ENCODE peak calls at places on chromosomes 2 and 18, in seven cellular contexts. A is HFFc6; D is G401; K is activated T-helper 1 cell treated with Interleukin-2 at 50 U/mL for 16 hours; I is A549; H is activated effector memory CD4-positive, alpha-beta T cell treated with Interleukin-2 at 50 U/mL for 16 hours; Y is NCI-H460. P is an unnamed sample.

GRCh38 chr2:61247204-61247812 is 85.3 kb downstream of the C2orf74 start:
- DNase-seq in H (no peak), I (no peak), K (no peak), A (peak; percentile 75), Y (no peak), D (no peak), P (peak; percentile 72)

GRCh38 chr2:240635116-240635997 is 10.1 kb downstream of the GPR35 start:
- DNase-seq in H (no peak), D (no peak), I (no peak), K (no peak), Y (no peak), A (no peak), P (no peak)

GRCh38 chr2:165961818-165962217 is 8.2 kb upstream of the TTC21B start:
- DNase-seq in Y (no peak), A (no peak), I (no peak), H (no peak), D (no peak), K (no peak), P (no peak)

GRCh38 chr2:641501-642430 is 35.4 kb downstream of the TMEM18 start:
- DNase-seq in K (no peak), H (no peak), Y (no peak), I (no peak), A (no peak), D (no peak), P (no peak)

GRCh38 chr18:63177822-63178525 is 141.6 kb downstream of the BCL2 start:
- DNase-seq in A (no peak), K (no peak), H (no peak), D (no peak), I (no peak), Y (no peak), P (no peak)

GRCh38 chr18:46213295-46213694 is 109.1 kb downstream of the HAUS1 start:
- DNase-seq in K (no peak), I (peak; percentile 14), D (no peak), A (no peak), H (no peak), Y (peak; percentile 15), P (no peak)

GRCh38 chr2:16031848-16032159 is 91.5 kb downstream of the MYCN start:
- DNase-seq in D (no peak), A (no peak), Y (no peak), K (no peak), H (no peak), I (no peak), P (no peak)

GRCh38 chr2:207133862-207134519 is 31.8 kb downstream of the KLF7 start:
- DNase-seq in D (no peak), I (peak; percentile 39), Y (no peak), H (no peak), K (no peak), A (peak; percentile 80), P (peak; percentile 96)

GRCh38 chr2:134815741-134816140 is 22.7 kb upstream of the ACMSD start:
- DNase-seq in K (no peak), H (no peak), I (no peak), D (no peak), A (no peak), Y (no peak), P (no peak)

GRCh38 chr18:59994357-59994756 is 94.6 kb downstream of the PMAIP1 start:
- DNase-seq in K (no peak), A (no peak), D (no peak), H (no peak), Y (no peak), I (peak; percentile 11), P (no peak)

GRCh38 chr18:50696436-50696835 is 123.4 kb downstream of the MRO start:
- DNase-seq in I (no peak), Y (no peak), K (no peak), D (no peak), H (no peak), A (no peak), P (no peak)

GRCh38 chr2:25867389-25868003 is 10.8 kb downstream of the ASXL2 start:
- DNase-seq in H (no peak), A (no peak), Y (no peak), I (no peak), D (no peak), K (no peak), P (no peak)

GRCh38 chr2:42147641-42148274 is 21.4 kb upstream of the EML4 start:
- DNase-seq in D (no peak), A (peak; percentile 37), Y (no peak), H (no peak), I (no peak), K (no peak), P (peak; percentile 34)

GRCh38 chr2:236604971-236605734 is 35.5 kb downstream of the ACKR3 start:
- DNase-seq in H (no peak), I (no peak), A (no peak), D (no peak), Y (no peak), K (no peak), P (no peak)

GRCh38 chr18:79507546-79508480 is 112.1 kb downstream of the NFATC1 start:
- DNase-seq in A (peak; percentile 24), I (no peak), K (no peak), D (peak; percentile 6), H (no peak), Y (no peak), P (peak; percentile 20)

GRCh38 chr2:79801082-79801481 is 288.2 kb downstream of the CTNNA2 start:
- DNase-seq in K (no peak), H (no peak), D (no peak), A (no peak), I (no peak), Y (no peak), P (no peak)

GRCh38 chr2:12556762-12557161 is 160.0 kb upstream of the TRIB2 start:
- DNase-seq in D (no peak), H (peak; percentile 13), I (peak; percentile 3), K (no peak), Y (no peak), A (peak; percentile 73), P (peak; percentile 76)

GRCh38 chr2:191917967-191918651 is 71.2 kb upstream of the CAVIN2 start:
- DNase-seq in K (no peak), Y (peak; percentile 38), A (no peak), D (peak; percentile 60), I (no peak), H (no peak), P (no peak)

GRCh38 chr2:168147858-168148794 is 99.3 kb downstream of the STK39 start:
- DNase-seq in H (no peak), K (no peak), I (no peak), Y (no peak), A (no peak), D (no peak), P (no peak)

GRCh38 chr2:127128508-127128907 is 21.6 kb upstream of the BIN1 start:
- DNase-seq in Y (no peak), A (no peak), D (no peak), I (no peak), K (no peak), H (no peak), P (peak; percentile 42)

GRCh38 chr2:226396541-226396940 is 403.1 kb downstream of the IRS1 start:
- DNase-seq in K (no peak), A (no peak), I (no peak), H (no peak), Y (no peak), D (no peak), P (no peak)

GRCh38 chr2:168896783-168897182 is 4.3 kb upstream of the G6PC2 start:
- DNase-seq in D (no peak), K (no peak), H (no peak), A (no peak), Y (no peak), I (no peak), P (no peak)

GRCh38 chr2:179613701-179614100 is 247.7 kb downstream of the ZNF385B start:
- DNase-seq in H (no peak), Y (no peak), D (no peak), I (no peak), K (no peak), A (peak; percentile 53), P (peak; percentile 30)

GRCh38 chr2:161569401-161569800 is 54.8 kb upstream of the SLC4A10 start:
- DNase-seq in H (no peak), I (no peak), Y (no peak), K (no peak), A (no peak), D (no peak), P (no peak)

GRCh38 chr2:52995439-52995838 is 772.2 kb upstream of the CHAC2 start:
- DNase-seq in H (no peak), D (no peak), K (no peak), A (no peak), I (no peak), Y (no peak), P (no peak)

GRCh38 chr2:46776687-46777327 is 138.8 kb downstream of the MCFD2 start:
- DNase-seq in Y (peak; percentile 63), A (peak; percentile 56), K (peak; percentile 4), I (peak; percentile 73), H (no peak), D (peak; percentile 47), P (peak; percentile 69)

GRCh38 chr2:197309369-197310231 is 980 bp downstream of the ANKRD44 start:
- DNase-seq in Y (no peak), D (peak; percentile 65), A (no peak), H (peak; percentile 54), I (no peak), K (peak; percentile 44), P (no peak)

GRCh38 chr2:71608034-71608433 is 154.7 kb downstream of the DYSF start:
- DNase-seq in A (no peak), Y (no peak), I (no peak), K (no peak), H (no peak), D (no peak), P (no peak)

GRCh38 chr2:217494572-217494971 is 508.2 kb downstream of the TNS1 start:
- DNase-seq in K (no peak), Y (no peak), I (no peak), H (no peak), A (no peak), D (no peak), P (no peak)

GRCh38 chr2:12318427-12319057 is 398.2 kb upstream of the TRIB2 start:
- DNase-seq in H (no peak), D (no peak), K (no peak), I (no peak), A (peak; percentile 97), Y (peak; percentile 11), P (peak; percentile 91)

GRCh38 chr2:220811952-220812570 is 760.0 kb downstream of the EPHA4 start:
- DNase-seq in D (no peak), I (peak; percentile 18), Y (no peak), A (peak; percentile 58), H (no peak), K (no peak), P (peak; percentile 51)

GRCh38 chr2:241014224-241014623 is 15.8 kb downstream of the SNED1 start:
- DNase-seq in I (no peak), K (no peak), A (no peak), Y (no peak), H (no peak), D (no peak), P (no peak)

P was measured in LHCN-M2.